ENCODE peak calls at places on chromosomes 1 and 21, in seven cellular contexts. I is PC-9, W is H9, X is left ventricle myocardium inferior, V is cardiac muscle cell, U is heart left ventricle, Q is body of pancreas. G is an unnamed sample. For H3K4me1, the result is how much of the 10 kb centered on the place peaks cover.

GRCh38 chr1:180167721-180168467 is 13.2 kb downstream of the QSOX1 start:
- DNase-seq in I (peak), W (peak), X (no peak), V (peak), U (no peak), Q (peak), G (no peak)

GRCh38 chr1:66506991-66507390 is 27.0 kb upstream of the SGIP1 start:
- DNase-seq in I (no peak), W (no peak), X (no peak), V (no peak), U (no peak), Q (no peak), G (no peak)

GRCh38 chr1:3918966-3919611 is 19.0 kb upstream of the C1orf174 start:
- DNase-seq in I (no peak), W (no peak), X (no peak), V (no peak), U (peak), Q (no peak), G (no peak)

GRCh38 chr1:201886103-201886885 is 2.4 kb upstream of the SHISA4 start:
- DNase-seq in I (no peak), W (no peak), X (no peak), V (no peak), U (no peak), Q (no peak), G (no peak)

GRCh38 chr1:197776348-197777082 is 1.2 kb upstream of the DENND1B start:
- DNase-seq in I (no peak), W (no peak), X (no peak), V (no peak), U (no peak), Q (no peak), G (peak)

GRCh38 chr1:157484573-157484972 is 67.7 kb downstream of the FCRL5 start:
- DNase-seq in I (no peak), W (no peak), X (no peak), V (no peak), U (no peak), Q (no peak), G (no peak)

GRCh38 chr1:214990619-214991018 is 91.9 kb upstream of the KCNK2 start:
- DNase-seq in I (peak), W (no peak), X (no peak), V (no peak), U (no peak), Q (no peak), G (no peak)

GRCh38 chr1:22332795-22333499 is 118.7 kb upstream of the ZBTB40 start:
- DNase-seq in I (peak), W (no peak), X (no peak), V (no peak), U (no peak), Q (no peak), G (no peak)

GRCh38 chr1:2438038-2438437 is 25.7 kb upstream of the PEX10 start:
- DNase-seq in I (no peak), W (no peak), X (no peak), V (no peak), U (no peak), Q (no peak), G (no peak)

GRCh38 chr1:87329756-87330200 is 1.1 kb downstream of the LMO4 start:
- DNase-seq in I (no peak), W (no peak), X (no peak), V (peak), U (no peak), Q (no peak), G (no peak)

GRCh38 chr1:1462318-1462966 is 9.1 kb upstream of the ATAD3B start:
- DNase-seq in I (peak), W (no peak), X (peak), V (peak), U (peak), Q (peak), G (no peak)

GRCh38 chr1:247298701-247299100 is 33.0 kb downstream of the ZNF496 start:
- DNase-seq in I (no peak), W (no peak), X (no peak), V (no peak), U (no peak), Q (no peak), G (no peak)

GRCh38 chr1:30881266-30882181 is 27.0 kb downstream of the SDC3 start:
- DNase-seq in I (no peak), W (no peak), X (no peak), V (no peak), U (peak), Q (no peak), G (no peak)

GRCh38 chr1:39940980-39941871 is 13.7 kb upstream of the MFSD2A start:
- DNase-seq in I (no peak), W (no peak), X (no peak), V (no peak), U (no peak), Q (no peak), G (no peak)

GRCh38 chr1:8562881-8563865 is 245.3 kb downstream of the SLC45A1 start:
- DNase-seq in I (no peak), W (no peak), X (no peak), V (no peak), U (no peak), Q (no peak), G (no peak)

GRCh38 chr1:61692155-61692783 is 32.7 kb downstream of the TM2D1 start:
- DNase-seq in I (no peak), W (no peak), X (no peak), V (no peak), U (no peak), Q (no peak), G (no peak)

GRCh38 chr21:35375115-35375514 is 326.0 kb upstream of the RUNX1 start:
- DNase-seq in I (no peak), W (no peak), X (no peak), V (no peak), U (no peak), Q (no peak), G (no peak)

DNA sequence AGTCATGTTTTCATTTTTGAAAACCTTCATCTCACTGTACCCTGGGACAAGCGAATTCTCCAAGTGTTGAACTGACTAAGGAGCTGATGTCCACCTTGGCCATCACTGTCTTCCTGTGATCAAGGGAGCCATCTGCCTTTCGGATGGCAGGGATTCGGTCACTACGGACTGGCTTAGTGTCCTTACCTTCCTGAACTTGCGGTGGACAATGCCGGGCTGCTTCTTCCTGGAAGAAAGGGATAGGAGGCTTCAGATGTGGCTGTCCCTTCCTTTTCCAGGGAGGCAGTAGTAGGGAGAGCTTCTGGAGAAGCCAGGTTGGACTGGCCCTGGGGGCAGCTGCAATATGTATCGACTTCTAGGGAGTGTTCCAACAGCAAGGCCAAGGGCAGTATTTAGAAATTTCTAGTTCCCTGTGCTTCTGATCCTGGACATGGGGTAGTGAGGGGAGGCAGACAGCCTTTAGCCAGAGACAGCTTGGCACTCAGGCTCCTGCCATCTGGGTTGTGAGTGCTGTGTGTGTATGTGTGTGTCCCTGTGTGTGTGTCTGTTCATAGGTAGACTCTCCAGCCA is 114.6 kb downstream of the IER5 start:
- DNase-seq in I (no peak), W (no peak), X (no peak), V (no peak), U (no peak), Q (no peak), G (no peak)
- H3K27ac ChIP-seq in I (no peak), W (no peak), X (no peak), V (no peak), U (no peak), Q (no peak), G (no peak)

DNA sequence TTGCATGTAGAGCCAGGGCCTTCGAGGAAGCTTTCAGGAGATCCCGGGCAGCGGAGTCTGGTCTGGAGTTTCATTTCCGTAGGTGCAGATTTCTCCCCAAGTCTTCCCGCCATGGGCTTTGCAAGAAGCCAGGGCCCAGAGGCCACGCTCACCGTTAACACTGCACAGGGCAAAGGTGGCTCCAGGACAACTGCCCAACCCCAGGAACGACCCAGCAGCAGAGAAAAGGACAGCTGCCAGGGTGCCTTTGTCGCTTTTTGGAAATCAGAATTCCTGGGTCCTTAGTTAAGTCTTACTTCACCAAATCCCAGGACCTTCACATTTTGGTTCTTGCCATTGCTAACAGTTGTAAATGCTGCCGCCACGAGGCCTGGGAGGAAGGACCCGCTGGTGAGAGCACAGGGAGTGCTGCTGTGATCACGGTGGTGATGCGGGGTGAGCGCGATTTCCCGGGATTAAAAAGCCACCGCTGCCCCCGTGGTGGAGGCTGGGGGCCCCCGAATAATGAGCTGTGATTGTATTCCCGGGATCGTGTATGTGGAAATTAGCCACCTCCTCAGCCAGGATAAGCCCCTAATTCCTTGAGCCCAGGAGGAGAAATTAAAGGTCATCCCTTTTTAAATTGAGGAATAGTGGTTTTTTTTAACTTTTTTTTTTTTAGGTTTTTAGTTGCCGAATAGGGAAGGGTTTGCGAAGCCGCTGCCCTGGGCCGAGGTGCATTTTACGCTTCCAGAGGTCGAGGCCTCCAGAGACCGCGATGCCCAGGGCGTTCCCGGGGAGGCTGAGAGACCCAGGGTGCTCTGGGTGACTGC is 8.2 kb downstream of the SIM2 start:
- DNase-seq in I (no peak), W (peak), X (no peak), V (peak), U (no peak), Q (no peak), G (no peak)
- TF ChIP-seq CTCF in I (no peak), W (peak), X (no peak), V (peak), U (peak), Q (no peak), G (no peak)

DNA sequence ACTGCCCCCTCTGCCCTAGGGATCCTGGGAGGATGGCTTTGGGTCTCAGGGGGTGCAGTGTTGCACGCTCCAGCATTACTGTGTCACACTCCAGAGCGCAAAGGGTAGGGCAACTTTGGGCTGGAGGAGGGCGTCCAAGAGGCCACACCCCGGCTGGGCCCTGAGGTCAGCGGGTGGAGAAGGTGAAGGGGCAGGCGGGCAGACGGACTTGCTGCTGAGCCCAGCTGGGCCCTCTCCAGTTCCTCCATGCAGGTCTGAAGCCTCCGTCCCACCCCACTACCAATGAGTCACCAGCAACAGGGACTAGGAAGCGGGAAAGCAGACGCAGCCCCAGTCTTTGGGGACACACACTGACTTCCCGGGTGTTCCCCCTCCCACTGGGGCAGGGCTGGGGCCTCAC is 116.0 kb downstream of the CASZ1 start:
- DNase-seq in I (peak), W (no peak), X (no peak), V (no peak), U (no peak), Q (no peak), G (no peak)
- H3K4me1 ChIP-seq in I (under half), W (under half), X (half or more), V (half or more), U (half or more), Q (half or more), G (under half)

DNA sequence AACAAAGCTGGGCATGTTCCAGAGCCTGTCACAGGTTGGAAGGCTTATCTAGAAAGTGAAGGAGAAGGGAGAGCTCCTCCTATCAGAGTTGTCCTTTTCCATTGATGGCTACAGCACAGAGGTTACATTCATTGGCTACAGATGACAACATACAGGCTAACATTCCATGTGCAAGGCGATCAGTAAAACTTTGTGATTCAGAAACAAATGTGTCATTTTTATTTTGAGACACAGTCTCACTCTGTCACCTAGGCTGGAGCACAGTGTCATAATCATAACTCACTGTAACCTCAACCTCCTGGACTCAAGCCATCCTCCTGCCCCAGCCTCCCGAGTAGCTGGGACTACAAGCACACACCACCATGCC is 32.6 kb downstream of the TRIM67 start:
- DNase-seq in I (no peak), W (no peak), X (no peak), V (no peak), U (no peak), Q (no peak), G (no peak)
- H3K27ac ChIP-seq in I (no peak), W (no peak), X (no peak), V (no peak), U (no peak), Q (no peak), G (no peak)

DNA sequence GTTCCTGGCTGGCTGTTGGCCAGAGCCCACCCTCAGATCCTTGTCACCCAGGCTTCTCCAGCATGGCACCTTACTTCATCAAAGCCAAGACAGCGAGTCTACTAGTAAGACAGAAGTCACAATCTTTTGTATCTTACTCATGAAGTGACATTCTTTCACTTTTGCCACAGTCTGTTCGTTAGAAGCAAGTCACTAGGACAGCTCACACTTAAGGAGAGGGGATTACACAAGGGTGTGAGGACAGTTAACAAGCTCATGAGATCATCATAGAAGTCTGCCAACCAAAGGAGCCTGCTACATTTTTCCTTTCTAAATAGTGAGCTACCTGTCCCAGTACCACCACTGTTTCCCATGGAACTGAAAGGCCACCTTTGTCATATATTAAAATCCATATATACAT is 61.5 kb downstream of the PACC1 start:
- DNase-seq in I (no peak), W (no peak), X (no peak), V (no peak), U (no peak), Q (no peak), G (no peak)
- TF ChIP-seq CTCF in I (no peak), W (no peak), X (no peak), V (no peak), U (no peak), Q (no peak), G (no peak)

GRCh38 chr1:85359874-85360708 is 83.7 kb upstream of the BCL10 start:
- DNase-seq in I (no peak), W (no peak), X (no peak), V (no peak), U (no peak), Q (no peak), G (no peak)
- H3K4me1 ChIP-seq in I (under half), W (under half), X (under half), V (under half), U (under half), Q (under half), G (under half)

G was measured in CD8-positive, alpha-beta T cell.